ENCODE peak calls at places on chromosomes 7 and 10, in six cellular contexts. O is thyroid gland, S is body of pancreas, V is stomach, H is ovary, E is esophagus squamous epithelium. Z is an unnamed sample. For H3K4me1, the result is how much of the 10 kb centered on the place peaks cover.

GRCh38 chr7:80630611-80631010 is 7.8 kb upstream of the CD36 start:
- DNase-seq in O (no peak), S (no peak), V (no peak), H (no peak), E (no peak), Z (no peak)

GRCh38 chr7:51026341-51026740 is 243.6 kb upstream of the GRB10 start:
- DNase-seq in O (no peak), S (no peak), V (no peak), H (no peak), E (no peak), Z (peak)

GRCh38 chr7:155555116-155555695 is 8.8 kb upstream of the CNPY1 start:
- DNase-seq in O (no peak), S (no peak), V (no peak), H (no peak), E (no peak), Z (no peak)

GRCh38 chr10:34320265-34320664 is 494.8 kb downstream of the PARD3 start:
- DNase-seq in O (no peak), S (no peak), V (no peak), H (no peak), E (no peak), Z (no peak)

GRCh38 chr10:72079356-72079755 is 9.0 kb downstream of the SPOCK2 start:
- DNase-seq in O (no peak), S (no peak), V (no peak), H (no peak), E (no peak), Z (no peak)

GRCh38 chr7:23594879-23595604 is 2.1 kb upstream of the CCDC126 start:
- DNase-seq in O (no peak), S (no peak), V (no peak), H (no peak), E (no peak), Z (no peak)

GRCh38 chr7:100687740-100688592 is 6.1 kb downstream of the GIGYF1 start:
- DNase-seq in O (no peak), S (no peak), V (no peak), H (no peak), E (no peak), Z (no peak)

GRCh38 chr7:42925630-42926029 is 6.3 kb downstream of the PSMA2 start:
- DNase-seq in O (no peak), S (no peak), V (no peak), H (no peak), E (no peak), Z (no peak)

GRCh38 chr7:964401-965231 is 10.1 kb upstream of the ADAP1 start:
- DNase-seq in O (no peak), S (no peak), V (no peak), H (peak), E (no peak), Z (no peak)

GRCh38 chr7:65448824-65449504 is 75.3 kb downstream of the ZNF92 start:
- DNase-seq in O (no peak), S (no peak), V (no peak), H (no peak), E (no peak), Z (no peak)

GRCh38 chr10:97598407-97599271 is 9.1 kb downstream of the C10orf62 start:
- DNase-seq in O (no peak), S (no peak), V (no peak), H (no peak), E (no peak), Z (no peak)

GRCh38 chr7:142562688-142563087 is 186.6 kb upstream of the PRSS1 start:
- DNase-seq in O (no peak), S (no peak), V (no peak), H (no peak), E (no peak), Z (no peak)
- TF ChIP-seq POLR2A in O (no peak), S (no peak), V (no peak), H (no peak), E (no peak), Z (no peak)

DNA sequence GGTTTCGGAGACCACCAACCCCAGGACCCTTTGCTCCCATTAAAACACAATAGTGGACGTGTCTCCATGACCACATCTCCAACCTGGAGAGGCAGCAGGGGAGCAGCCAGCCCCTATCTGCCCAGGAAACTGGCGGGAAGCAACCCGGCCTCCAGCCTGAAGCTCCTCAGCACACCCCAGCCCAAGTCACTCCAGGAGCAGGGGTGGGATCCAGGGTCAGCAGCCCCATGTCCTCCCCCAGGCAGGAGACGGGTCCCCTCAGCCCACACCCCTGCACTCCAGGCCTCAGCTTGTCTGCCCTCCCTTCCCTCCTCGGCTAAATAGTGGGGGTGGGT is 601 bp downstream of the ADAM8 start:
- DNase-seq in O (no peak), S (no peak), V (no peak), H (no peak), E (no peak), Z (no peak)
- H3K4me1 ChIP-seq in O (under half), S (under half), V (half or more), H (under half), E (under half), Z (under half)

DNA sequence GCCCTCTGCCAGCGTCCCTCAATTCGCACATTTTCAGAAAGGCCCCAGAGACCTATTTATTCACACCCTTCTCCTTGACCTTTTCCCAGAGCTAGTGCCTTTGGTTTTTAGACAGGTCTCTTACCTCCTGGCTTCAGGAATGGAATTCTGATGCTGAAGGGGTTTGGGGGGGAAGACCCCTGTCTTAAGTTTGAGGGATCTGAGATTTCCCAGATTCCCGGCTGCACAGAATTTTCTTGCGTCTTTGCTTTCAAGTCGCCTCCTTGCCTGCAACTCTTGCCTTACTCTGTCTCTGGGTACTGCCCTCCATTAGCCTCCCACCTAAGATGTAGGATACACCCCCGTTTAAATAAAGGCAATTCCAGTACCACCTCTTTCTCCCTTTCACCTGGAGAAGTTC is 1.9 kb downstream of the GATA3 start:
- DNase-seq in O (no peak), S (no peak), V (no peak), H (no peak), E (no peak), Z (no peak)
- H3K4me3 ChIP-seq in O (peak), S (no peak), V (peak), H (no peak), E (peak), Z (peak)

GRCh38 chr10:88386878-88387773 is 196.0 kb downstream of the RNLS start:
- DNase-seq in O (peak), S (peak), V (no peak), H (no peak), E (no peak), Z (no peak)

GRCh38 chr10:88386204-88386877 is 196.8 kb downstream of the RNLS start:
- DNase-seq in O (no peak), S (peak), V (no peak), H (no peak), E (no peak), Z (no peak)

GRCh38 chr10:88382699-88383098 is 200.4 kb downstream of the RNLS start:
- DNase-seq in O (no peak), S (no peak), V (no peak), H (no peak), E (no peak), Z (no peak)

GRCh38 chr10:88389456-88389855 is 193.7 kb downstream of the RNLS start:
- DNase-seq in O (peak), S (peak), V (no peak), H (no peak), E (no peak), Z (no peak)

GRCh38 chr10:88385601-88386203 is 197.4 kb downstream of the RNLS start:
- DNase-seq in O (peak), S (peak), V (peak), H (peak), E (peak), Z (no peak)
- TF ChIP-seq POLR2A in O (no peak), S (no peak), V (no peak), H (no peak), E (no peak), Z (no peak)

GRCh38 chr10:5587151-5588079 is 62.7 kb downstream of the CALML3 start:
- DNase-seq in O (no peak), S (no peak), V (no peak), H (no peak), E (no peak), Z (no peak)

GRCh38 chr10:5588080-5588453 is 63.3 kb downstream of the CALML3 start:
- DNase-seq in O (no peak), S (no peak), V (no peak), H (no peak), E (no peak), Z (no peak)

GRCh38 chr10:5584895-5585516 is 60.2 kb downstream of the CALML3 start:
- DNase-seq in O (peak), S (no peak), V (no peak), H (no peak), E (no peak), Z (no peak)

GRCh38 chr10:5583525-5584175 is 58.9 kb downstream of the CALML3 start:
- DNase-seq in O (peak), S (peak), V (peak), H (peak), E (no peak), Z (no peak)

DNA sequence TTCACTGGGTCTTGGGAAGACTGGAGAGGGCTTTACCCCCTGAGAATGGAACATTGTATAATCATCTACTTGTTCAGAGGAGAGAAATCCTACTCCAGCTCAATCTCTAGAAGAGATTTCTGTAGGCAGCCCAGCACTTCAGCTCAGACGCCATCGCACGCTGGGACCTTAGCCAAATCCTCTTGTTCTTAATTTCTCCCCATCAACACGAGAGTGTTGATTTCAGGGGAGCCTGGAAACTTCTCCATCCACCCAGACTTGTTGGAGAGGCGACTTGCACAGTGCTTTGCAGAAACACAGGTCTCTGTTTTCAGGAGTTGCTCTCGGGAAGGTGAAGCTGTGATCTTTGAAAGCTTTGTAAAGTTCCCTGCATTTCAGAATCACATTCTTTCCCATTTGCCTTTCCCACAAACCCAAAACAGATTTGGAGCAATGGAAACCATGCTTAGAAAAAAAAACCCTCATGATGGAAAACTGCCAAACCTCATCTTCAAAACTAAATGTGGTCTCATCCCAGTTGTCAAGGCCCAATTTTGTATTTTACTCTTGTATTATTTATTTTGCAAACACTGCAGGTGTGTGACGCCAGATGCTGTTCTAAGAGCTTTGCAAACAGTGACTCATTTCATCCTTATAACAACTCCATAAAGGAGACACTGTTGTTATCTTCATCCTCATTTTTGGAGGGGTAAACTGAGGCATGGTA is 60.9 kb downstream of the CALML3 start:
- DNase-seq in O (peak), S (no peak), V (no peak), H (no peak), E (no peak), Z (no peak)
- H3K4me1 ChIP-seq in O (under half), S (under half), V (under half), H (under half), E (under half), Z (under half)

GRCh38 chr10:33071857-33072256 is 113.8 kb upstream of the ITGB1 start:
- DNase-seq in O (no peak), S (no peak), V (no peak), H (no peak), E (no peak), Z (no peak)
- H3K4me3 ChIP-seq in O (no peak), S (no peak), V (no peak), H (no peak), E (no peak), Z (no peak)

GRCh38 chr7:106063039-106063438 is 49.1 kb downstream of the SYPL1 start:
- DNase-seq in O (no peak), S (no peak), V (no peak), H (no peak), E (no peak), Z (no peak)

GRCh38 chr7:106063692-106064091 is 48.4 kb downstream of the SYPL1 start:
- DNase-seq in O (no peak), S (no peak), V (no peak), H (no peak), E (no peak), Z (no peak)

GRCh38 chr7:106065560-106066500 is 46.3 kb downstream of the SYPL1 start:
- DNase-seq in O (peak), S (no peak), V (peak), H (no peak), E (no peak), Z (no peak)

GRCh38 chr7:106064329-106064728 is 47.8 kb downstream of the SYPL1 start:
- DNase-seq in O (no peak), S (no peak), V (no peak), H (no peak), E (no peak), Z (peak)

GRCh38 chr7:106064836-106065559 is 47.1 kb downstream of the SYPL1 start:
- DNase-seq in O (peak), S (peak), V (peak), H (peak), E (no peak), Z (peak)
- TF ChIP-seq POLR2A in O (no peak), S (peak), V (no peak), H (no peak), E (peak), Z (no peak)

DNA sequence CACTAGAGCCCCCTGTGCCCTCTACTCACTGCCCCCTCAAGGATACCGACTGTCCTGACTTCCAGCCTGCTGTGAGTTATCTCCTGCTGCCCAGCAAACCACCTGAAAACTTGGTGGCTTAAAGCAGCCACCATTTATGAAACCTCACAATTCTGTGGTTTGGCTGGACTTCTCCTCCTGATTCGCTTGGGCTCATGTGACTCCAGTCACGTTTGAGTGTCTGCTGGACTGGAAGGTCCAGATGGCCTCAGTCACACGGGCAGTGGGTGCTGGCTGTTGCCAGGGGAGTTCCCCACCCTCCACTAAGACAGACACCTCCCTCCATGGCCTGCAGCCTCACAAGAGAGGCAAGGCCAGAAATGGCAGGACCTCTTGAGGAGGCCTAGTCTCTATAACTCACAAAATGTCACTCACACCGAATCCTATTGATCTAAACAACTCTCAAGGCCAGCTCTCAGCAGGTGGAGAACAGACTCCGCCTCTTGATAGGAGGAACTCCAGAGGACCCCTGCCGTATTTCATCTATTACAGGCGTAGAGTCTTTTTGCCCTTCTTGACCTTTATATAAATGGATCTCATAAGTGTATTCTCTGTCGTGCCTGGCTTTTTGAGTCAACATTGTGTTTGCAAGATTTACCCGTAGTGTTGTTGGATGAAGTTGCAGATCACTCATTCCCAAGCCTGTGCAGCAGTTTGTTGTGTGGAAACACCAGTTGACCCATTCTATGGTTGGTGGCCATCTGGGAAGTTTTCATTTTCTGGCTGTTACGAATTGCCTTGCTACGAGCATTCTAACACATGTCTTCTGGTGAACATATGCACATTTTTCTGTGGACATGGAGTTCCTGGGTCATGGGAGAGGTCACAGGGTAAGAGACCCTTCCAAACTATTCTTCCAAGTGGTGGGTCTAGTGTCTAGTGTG is 48.3 kb downstream of the ZMIZ1 start:
- DNase-seq in O (peak), S (peak), V (peak), H (no peak), E (no peak), Z (no peak)
- H3K4me1 ChIP-seq in O (half or more), S (half or more), V (half or more), H (under half), E (half or more), Z (half or more)

Z was measured in vagina.